ENCODE peak calls at places on chromosomes 16 and 17, in five cellular contexts. F is uterus, L is myocyte, D is GM06990, N is activated gamma-delta T cell treated with Interleukin-2 at 50 U/mL for 16 hours. O is an unnamed sample.

GRCh38 chr16:73126453-73126853 is 78.5 kb upstream of the ZFHX3 start:
- DNase-seq in F (peak), L (no peak), D (no peak), N (no peak), O (peak)

GRCh38 chr16:455453-455852 is 30.0 kb downstream of the RAB11FIP3 start:
- DNase-seq in F (no peak), L (no peak), D (no peak), N (no peak), O (no peak)

GRCh38 chr16:23869052-23869451 is 33.3 kb downstream of the PRKCB start:
- DNase-seq in F (no peak), L (no peak), D (no peak), N (peak), O (no peak)

GRCh38 chr17:51018541-51018940 is 102.1 kb downstream of the SPAG9 start:
- DNase-seq in F (no peak), L (no peak), D (no peak), N (no peak), O (no peak)

GRCh38 chr17:79947351-79948031 is 88.2 kb downstream of the TBC1D16 start:
- DNase-seq in F (no peak), L (peak), D (no peak), N (no peak), O (no peak)

GRCh38 chr17:64784353-64784798 is 122.3 kb upstream of the SMURF2 start:
- DNase-seq in F (no peak), L (no peak), D (no peak), N (no peak), O (no peak)

GRCh38 chr16:15553313-15554088 is 89.5 kb downstream of the MARF1 start:
- DNase-seq in F (no peak), L (no peak), D (no peak), N (no peak), O (no peak)

GRCh38 chr16:22955461-22956145 is 141.6 kb downstream of the HS3ST2 start:
- DNase-seq in F (peak), L (no peak), D (no peak), N (no peak), O (no peak)

GRCh38 chr16:56932588-56933265 is 785 bp downstream of the HERPUD1 start:
- DNase-seq in F (peak), L (peak), D (peak), N (peak), O (peak)

GRCh38 chr17:1703063-1703462 is 7.1 kb downstream of the TLCD2 start:
- DNase-seq in F (no peak), L (no peak), D (no peak), N (no peak), O (no peak)

GRCh38 chr17:36755586-36755985 is 154.2 kb downstream of the MRM1 start:
- DNase-seq in F (no peak), L (no peak), D (no peak), N (peak), O (no peak)

GRCh38 chr17:67156269-67157199 is 88.5 kb downstream of the HELZ start:
- DNase-seq in F (no peak), L (no peak), D (no peak), N (no peak), O (no peak)

GRCh38 chr16:5025171-5025632 is 8.5 kb downstream of the NAGPA start:
- DNase-seq in F (no peak), L (no peak), D (no peak), N (no peak), O (no peak)

GRCh38 chr16:11560701-11561439 is 25.8 kb downstream of the LITAF start:
- DNase-seq in F (peak), L (no peak), D (no peak), N (peak), O (no peak)

GRCh38 chr16:86198201-86199118 is 299.5 kb downstream of the IRF8 start:
- DNase-seq in F (no peak), L (no peak), D (no peak), N (no peak), O (no peak)

GRCh38 chr17:1979182-1979980 is 45.8 kb downstream of the RTN4RL1 start:
- DNase-seq in F (no peak), L (no peak), D (no peak), N (no peak), O (no peak)

GRCh38 chr16:17836868-17837602 is 366.3 kb upstream of the XYLT1 start:
- DNase-seq in F (no peak), L (no peak), D (no peak), N (no peak), O (no peak)

GRCh38 chr17:41885733-41886132 is 20.5 kb upstream of the KLHL11 start:
- DNase-seq in F (no peak), L (no peak), D (no peak), N (no peak), O (no peak)

GRCh38 chr17:8944083-8944482 is 21.4 kb downstream of the PIK3R5 start:
- DNase-seq in F (no peak), L (no peak), D (no peak), N (no peak), O (no peak)

GRCh38 chr16:68179855-68180254 is 56.1 kb downstream of the ESRP2 start:
- DNase-seq in F (no peak), L (no peak), D (no peak), N (no peak), O (no peak)

GRCh38 chr16:85750827-85751641 is at the start of gene C16orf74:
- DNase-seq in F (no peak), L (peak), D (peak), N (no peak), O (no peak)

GRCh38 chr17:12789976-12790805 is 893 bp downstream of the ARHGAP44 start:
- DNase-seq in F (peak), L (no peak), D (no peak), N (no peak), O (no peak)

GRCh38 chr16:4692460-4693295 is 684 bp upstream of the NUDT16L1 start:
- DNase-seq in F (no peak), L (peak), D (no peak), N (no peak), O (no peak)

GRCh38 chr17:49646391-49647255 is 31.3 kb downstream of the SPOP start:
- DNase-seq in F (peak), L (peak), D (peak), N (no peak), O (no peak)

GRCh38 chr16:54363760-54364159 is 77.2 kb upstream of the IRX3 start:
- DNase-seq in F (no peak), L (no peak), D (no peak), N (no peak), O (no peak)

GRCh38 chr17:19307521-19307920 is 55.0 kb downstream of the B9D1 start:
- DNase-seq in F (no peak), L (no peak), D (no peak), N (no peak), O (no peak)

GRCh38 chr17:80445152-80446110 is 30.5 kb downstream of the ENDOV start:
- DNase-seq in F (no peak), L (no peak), D (no peak), N (no peak), O (no peak)

GRCh38 chr16:19860146-19861030 is 24.3 kb downstream of the GPRC5B start:
- DNase-seq in F (no peak), L (no peak), D (no peak), N (no peak), O (no peak)

GRCh38 chr16:68696514-68696913 is 40.6 kb upstream of the CDH1 start:
- DNase-seq in F (no peak), L (no peak), D (no peak), N (no peak), O (no peak)

GRCh38 chr16:30649725-30650368 is 913 bp upstream of the PRR14 start:
- DNase-seq in F (no peak), L (no peak), D (no peak), N (peak), O (peak)